ENCODE peak calls at places on chromosomes 6 and 20, in seven cellular contexts. Z is A673, F is breast epithelium, Y is GM23248, V is fibroblast of lung, I is endodermal cell, A is endothelial cell of umbilical vein. M is an unnamed sample.

GRCh38 chr6:32439708-32440214 is at the start of gene HLA-DRA:
- DNase-seq in Z (peak; percentile 73), F (no peak), Y (peak; percentile 57), V (peak; percentile 24), I (peak; percentile 51), A (peak; percentile 81), M (peak; percentile 74)

GRCh38 chr20:58722877-58723627 is 30.5 kb downstream of the NPEPL1 start:
- DNase-seq in Z (no peak), F (no peak), Y (no peak), V (no peak), I (no peak), A (no peak), M (no peak)

GRCh38 chr6:31582230-31582601 is at the start of gene LTB:
- DNase-seq in Z (no peak), F (no peak), Y (no peak), V (no peak), I (no peak), A (no peak), M (no peak)

GRCh38 chr6:121590438-121590837 is 155.0 kb downstream of the GJA1 start:
- DNase-seq in Z (no peak), F (no peak), Y (peak; percentile 65), V (peak; percentile 69), I (no peak), A (no peak), M (no peak)

GRCh38 chr6:42572523-42572922 is 8.7 kb downstream of the UBR2 start:
- DNase-seq in Z (no peak), F (no peak), Y (no peak), V (no peak), I (no peak), A (no peak), M (no peak)

GRCh38 chr6:137493218-137494038 is 766 bp downstream of the OLIG3 start:
- DNase-seq in Z (no peak), F (no peak), Y (no peak), V (no peak), I (peak; percentile 86), A (no peak), M (peak; percentile 68)

GRCh38 chr6:20205722-20206154 is 6.5 kb downstream of the MBOAT1 start:
- DNase-seq in Z (no peak), F (no peak), Y (no peak), V (no peak), I (no peak), A (no peak), M (no peak)

GRCh38 chr6:168192901-168193815 is 114.1 kb upstream of the FRMD1 start:
- DNase-seq in Z (no peak), F (no peak), Y (no peak), V (no peak), I (peak; percentile 41), A (no peak), M (no peak)

GRCh38 chr20:31837896-31838397 is 7.5 kb downstream of the FOXS1 start:
- DNase-seq in Z (no peak), F (no peak), Y (peak; percentile 78), V (peak; percentile 58), I (no peak), A (peak; percentile 58), M (no peak)

GRCh38 chr20:36144336-36144735 is 10.2 kb upstream of the EPB41L1 start:
- DNase-seq in Z (no peak), F (no peak), Y (no peak), V (no peak), I (peak; percentile 30), A (peak; percentile 43), M (no peak)

GRCh38 chr6:44352259-44352658 is 9.8 kb downstream of the SPATS1 start:
- DNase-seq in Z (no peak), F (no peak), Y (no peak), V (no peak), I (no peak), A (no peak), M (no peak)

GRCh38 chr20:9270831-9271230 is 201.9 kb downstream of the PLCB4 start:
- DNase-seq in Z (no peak), F (no peak), Y (peak; percentile 83), V (peak; percentile 75), I (no peak), A (no peak), M (no peak)

GRCh38 chr6:164109770-164110140 is 695.2 kb downstream of the QKI start:
- DNase-seq in Z (peak; percentile 18), F (peak; percentile 36), Y (peak; percentile 21), V (peak; percentile 35), I (peak; percentile 75), A (peak; percentile 45), M (no peak)

GRCh38 chr6:162388383-162388777 is 339.2 kb downstream of the PRKN start:
- DNase-seq in Z (no peak), F (no peak), Y (no peak), V (no peak), I (no peak), A (no peak), M (no peak)

GRCh38 chr6:115969207-115969929 is 91.3 kb downstream of the FRK start:
- DNase-seq in Z (peak; percentile 88), F (no peak), Y (peak; percentile 7), V (no peak), I (peak; percentile 80), A (no peak), M (peak; percentile 77)

GRCh38 chr6:19492631-19493030 is 344.5 kb upstream of the ID4 start:
- DNase-seq in Z (no peak), F (no peak), Y (peak; percentile 1), V (peak; percentile 18), I (no peak), A (no peak), M (no peak)

GRCh38 chr6:101259446-101259845 is 134.1 kb upstream of the GRIK2 start:
- DNase-seq in Z (no peak), F (no peak), Y (no peak), V (no peak), I (no peak), A (no peak), M (no peak)

DNA sequence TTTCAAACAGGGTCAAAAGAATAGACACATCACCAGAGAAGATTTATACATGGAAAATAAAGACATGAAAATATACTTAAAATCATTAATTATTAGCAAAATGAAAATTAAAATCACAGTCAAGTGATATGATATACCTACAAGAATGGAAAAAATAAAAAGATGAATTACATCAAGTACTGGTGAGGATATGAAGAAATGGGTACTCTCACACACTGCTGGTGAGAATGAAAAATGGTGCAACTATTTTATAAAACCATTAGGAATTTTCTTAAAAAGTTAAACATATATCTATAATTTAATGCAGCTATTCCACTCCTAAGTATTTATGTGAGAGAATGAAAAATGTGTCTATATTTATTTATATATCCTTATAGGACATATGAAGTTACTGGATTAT is 136.3 kb upstream of the GRIK2 start:
- DNase-seq in Z (no peak), F (no peak), Y (no peak), V (no peak), I (no peak), A (no peak), M (no peak)
- H3K27me3 ChIP-seq in Z (no peaks in the 10 kb centered on the region), F (no peaks in the 10 kb centered on the region), Y (no peaks in the 10 kb centered on the region), V (no peaks in the 10 kb centered on the region), I (no peaks in the 10 kb centered on the region), A (no peaks in the 10 kb centered on the region), M (no peaks in the 10 kb centered on the region)

DNA sequence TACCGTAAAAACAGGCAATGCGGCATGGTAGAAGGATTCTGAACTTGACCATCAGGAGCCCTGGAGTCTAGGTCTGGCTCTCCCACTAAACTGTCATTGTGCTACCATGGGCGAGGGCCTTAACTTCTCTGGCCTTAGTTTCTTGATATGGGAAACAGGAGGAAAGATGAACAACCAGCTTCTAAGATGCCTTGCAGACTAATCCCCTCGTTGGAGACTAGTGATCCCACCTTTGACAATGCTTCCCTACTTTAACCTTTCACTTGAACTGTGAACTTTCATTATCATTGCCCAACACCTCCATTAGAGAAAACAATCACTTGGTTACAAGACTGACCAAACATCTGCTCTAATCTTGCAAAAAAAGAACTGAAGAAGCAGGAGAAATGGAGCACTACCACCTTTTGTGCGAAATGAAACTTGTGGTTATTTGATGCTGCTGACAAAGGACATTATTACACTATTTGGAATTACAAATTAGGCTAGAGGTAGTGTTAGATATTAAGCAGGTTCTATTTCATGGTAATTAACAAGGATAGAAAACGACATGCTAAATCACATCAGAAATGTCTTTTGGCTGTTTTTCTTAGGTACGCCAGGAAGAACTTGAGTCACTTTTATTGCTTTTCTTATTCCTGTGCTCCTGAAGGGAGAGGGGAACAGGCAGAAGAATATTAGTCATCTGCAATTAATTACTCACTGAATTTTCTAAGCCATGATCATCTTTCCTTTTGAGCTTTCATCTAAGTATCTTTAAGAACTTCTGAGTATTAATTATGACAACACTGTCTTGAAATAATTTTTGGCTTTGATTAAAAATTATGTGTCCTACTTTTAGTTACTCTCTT is 39.1 kb upstream of the ARHGAP18 start:
- DNase-seq in Z (peak; percentile 49), F (no peak), Y (peak; percentile 81), V (peak; percentile 80), I (no peak), A (peak; percentile 75), M (no peak)
- H3K4me1 ChIP-seq in Z (peaks cover 54% of the 10 kb centered on the region), F (peaks cover 5% of the 10 kb centered on the region), Y (peaks cover 60% of the 10 kb centered on the region), V (peaks cover 28% of the 10 kb centered on the region), I (peaks cover 17% of the 10 kb centered on the region), A (peaks cover 53% of the 10 kb centered on the region), M (no peaks in the 10 kb centered on the region)

GRCh38 chr6:17628873-17629272 is 28.8 kb downstream of the FAM8A1 start:
- DNase-seq in Z (no peak), F (no peak), Y (no peak), V (no peak), I (no peak), A (no peak), M (no peak)

GRCh38 chr6:17633465-17634188 is 33.5 kb downstream of the FAM8A1 start:
- DNase-seq in Z (no peak), F (no peak), Y (no peak), V (no peak), I (no peak), A (no peak), M (no peak)

GRCh38 chr6:17630511-17631073 is 30.5 kb downstream of the FAM8A1 start:
- DNase-seq in Z (no peak), F (no peak), Y (no peak), V (no peak), I (no peak), A (no peak), M (no peak)

GRCh38 chr6:17632929-17633328 is 32.8 kb downstream of the FAM8A1 start:
- DNase-seq in Z (no peak), F (no peak), Y (no peak), V (no peak), I (no peak), A (no peak), M (no peak)

DNA sequence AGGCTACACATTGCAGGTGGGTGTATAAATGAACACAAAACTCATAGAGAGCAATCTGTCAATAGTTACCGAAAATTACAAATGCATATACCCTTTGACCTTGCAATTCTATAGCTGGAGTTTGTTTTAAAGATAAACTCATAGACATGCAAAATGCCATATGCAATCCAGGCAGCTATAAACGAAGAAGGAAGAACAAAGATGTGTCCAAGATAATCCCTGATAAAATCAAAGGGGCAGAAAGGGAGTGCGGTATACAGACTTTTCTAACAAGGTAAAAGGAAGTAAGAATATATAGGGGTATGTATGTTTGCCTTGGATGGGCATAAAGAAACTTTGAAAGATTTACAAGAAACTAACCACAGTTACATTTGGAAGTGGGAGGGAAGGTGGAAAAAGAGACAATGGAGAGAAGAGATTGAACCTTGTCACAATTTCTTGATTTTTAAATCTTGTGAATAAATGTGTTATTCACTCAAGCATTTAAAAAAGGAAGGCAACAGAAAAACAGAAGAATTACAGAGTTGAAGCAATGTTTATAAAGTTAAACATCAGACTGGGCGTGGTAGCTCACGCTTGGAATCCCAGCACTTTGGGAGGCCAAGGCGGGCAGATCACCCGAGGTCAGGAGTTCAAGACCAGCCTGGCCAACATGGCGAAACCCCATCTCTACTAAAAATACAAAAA is 29.9 kb downstream of the FAM8A1 start:
- DNase-seq in Z (no peak), F (no peak), Y (no peak), V (no peak), I (no peak), A (no peak), M (no peak)
- H3K36me3 ChIP-seq in Z (peaks cover 80% of the 10 kb centered on the region), F (peaks cover 5% of the 10 kb centered on the region), Y (peaks cover 56% of the 10 kb centered on the region), V (peaks cover 9% of the 10 kb centered on the region), I (peaks cover 91% of the 10 kb centered on the region), A (peaks cover 12% of the 10 kb centered on the region), M (peaks cover 26% of the 10 kb centered on the region)

GRCh38 chr20:63022501-63022900 is 15.7 kb upstream of the BHLHE23 start:
- DNase-seq in Z (no peak), F (no peak), Y (no peak), V (no peak), I (no peak), A (no peak), M (no peak)
- H3K27me3 ChIP-seq in Z (no peaks in the 10 kb centered on the region), F (peaks cover 85% of the 10 kb centered on the region), Y (peaks cover 56% of the 10 kb centered on the region), V (peaks cover 35% of the 10 kb centered on the region), I (peaks cover 6% of the 10 kb centered on the region), A (peaks cover 25% of the 10 kb centered on the region), M (peaks cover 12% of the 10 kb centered on the region)